ENCODE peak calls at places on chromosomes 1 and 21, in five cellular contexts. P is esophagus squamous epithelium; V is DND-41; G is CD8-positive, alpha-beta memory T cell; T is PC-9. L is an unnamed sample. For H3K4me1, the result is how much of the 10 kb centered on the place peaks cover.

GRCh38 chr1:170134126-170134525 is 11.6 kb upstream of the NTMT2 start:
- DNase-seq in P (no peak), V (no peak), G (no peak), T (no peak), L (no peak)

GRCh38 chr1:242800521-242800920 is 276.0 kb upstream of the PLD5 start:
- DNase-seq in P (no peak), V (no peak), G (no peak), T (no peak), L (no peak)

GRCh38 chr1:232223309-232223708 is 406.6 kb downstream of the SIPA1L2 start:
- DNase-seq in P (no peak), V (no peak), G (no peak), T (no peak), L (no peak)

GRCh38 chr1:65065535-65066378 is 82.2 kb upstream of the AK4 start:
- DNase-seq in P (no peak), V (no peak), G (no peak), T (no peak), L (no peak)

GRCh38 chr1:975896-976683 is 5.8 kb downstream of the PERM1 start:
- DNase-seq in P (no peak), V (peak), G (peak), T (peak), L (no peak)

GRCh38 chr21:29265690-29266479 is 32.8 kb upstream of the BACH1 start:
- DNase-seq in P (no peak), V (no peak), G (no peak), T (no peak), L (no peak)

GRCh38 chr1:37752583-37753471 is 12.1 kb downstream of the EPHA10 start:
- DNase-seq in P (no peak), V (no peak), G (no peak), T (peak), L (no peak)

GRCh38 chr1:29461115-29461739 is 224.9 kb downstream of the PTPRU start:
- DNase-seq in P (no peak), V (no peak), G (no peak), T (no peak), L (no peak)

GRCh38 chr1:158043232-158043631 is 49.8 kb downstream of the KIRREL1 start:
- DNase-seq in P (no peak), V (no peak), G (no peak), T (no peak), L (no peak)

GRCh38 chr1:97123717-97124446 is 402.3 kb downstream of the PTBP2 start:
- DNase-seq in P (no peak), V (no peak), G (no peak), T (no peak), L (no peak)

GRCh38 chr1:233972951-233973635 is 68.6 kb downstream of the SLC35F3 start:
- DNase-seq in P (no peak), V (no peak), G (no peak), T (peak), L (no peak)

DNA sequence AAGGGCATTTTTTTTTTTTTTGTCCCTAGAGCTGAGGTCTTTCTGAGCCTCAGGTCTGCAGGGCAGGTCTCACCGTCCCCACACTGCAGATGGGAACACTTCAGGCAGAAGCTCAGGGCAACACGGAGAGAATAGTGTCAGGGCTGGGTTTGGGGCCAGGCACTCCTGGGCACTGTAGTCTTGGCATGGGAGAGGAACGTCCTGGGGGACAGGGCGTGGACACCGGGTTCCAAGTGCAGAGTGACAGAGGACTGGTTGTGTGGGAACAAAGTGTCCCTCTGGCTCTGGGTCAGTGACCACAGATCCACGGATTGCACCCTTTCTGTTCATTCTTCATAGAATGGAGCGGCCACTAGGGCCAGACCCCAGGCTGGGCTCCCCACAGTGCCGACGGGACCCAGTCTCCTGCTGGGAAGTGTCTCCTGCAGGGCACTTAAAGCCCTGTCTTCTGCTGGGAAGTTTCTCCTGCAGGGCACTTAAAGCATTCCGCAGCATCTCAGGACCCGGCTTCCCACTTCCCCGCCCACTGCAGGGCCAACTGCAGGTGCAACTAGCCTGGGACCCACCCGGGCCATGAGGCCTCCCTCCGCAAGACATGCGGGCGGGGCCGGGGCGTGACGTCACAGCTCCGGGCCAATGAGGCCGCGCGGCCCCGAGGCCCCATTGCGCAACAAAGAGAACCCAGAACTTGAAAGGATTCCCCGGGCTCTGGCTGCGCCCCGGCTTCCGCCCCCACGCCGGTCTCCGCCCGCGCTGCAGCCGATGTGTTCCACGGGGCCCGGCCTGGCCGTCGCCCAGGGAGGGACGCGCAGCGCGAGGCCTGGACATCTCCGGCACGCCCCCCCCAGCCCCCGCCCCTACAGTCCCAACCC is 1.2 kb downstream of the GPR153 start:
- DNase-seq in P (no peak), V (peak), G (peak), T (peak), L (peak)
- H3K4me1 ChIP-seq in P (under half), V (under half), G (under half), T (under half), L (under half)

GRCh38 chr1:3103977-3104677 is 35.1 kb downstream of the PRDM16 start:
- DNase-seq in P (no peak), V (no peak), G (no peak), T (no peak), L (no peak)
- H3K27ac ChIP-seq in P (no peak), V (no peak), G (no peak), T (no peak), L (no peak)

GRCh38 chr1:160659566-160659965 is 12.7 kb upstream of the SLAMF1 start:
- DNase-seq in P (no peak), V (no peak), G (no peak), T (no peak), L (no peak)
- H3K4me1 ChIP-seq in P (under half), V (under half), G (under half), T (under half), L (under half)

GRCh38 chr1:13825033-13825432 is 125.0 kb downstream of the PRDM2 start:
- DNase-seq in P (no peak), V (no peak), G (no peak), T (no peak), L (no peak)
- H3K27ac ChIP-seq in P (no peak), V (no peak), G (no peak), T (no peak), L (no peak)

GRCh38 chr21:34524671-34525601 is 12.9 kb upstream of the KCNE1 start:
- DNase-seq in P (no peak), V (no peak), G (no peak), T (no peak), L (no peak)
- H3K4me1 ChIP-seq in P (under half), V (under half), G (under half), T (under half), L (half or more)

DNA sequence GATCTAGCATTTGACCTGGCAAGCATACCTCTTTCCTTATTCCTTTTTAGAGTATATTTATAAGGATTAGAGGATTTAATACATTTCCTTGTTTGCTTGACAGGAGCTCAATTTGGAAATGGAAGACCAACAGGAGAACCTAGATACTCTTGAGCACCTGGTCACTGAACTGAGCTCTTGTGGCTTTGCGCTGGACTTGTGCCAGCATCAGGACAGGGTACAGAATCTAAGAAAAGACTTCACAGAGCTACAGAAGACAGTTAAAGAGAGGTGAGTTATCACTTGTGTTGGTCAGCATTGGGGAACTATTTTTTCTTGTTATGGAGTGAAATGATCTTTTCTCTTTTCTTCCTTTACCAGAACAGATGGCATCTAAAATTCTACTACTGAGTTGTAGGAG is 123.4 kb upstream of the BMP8A start:
- DNase-seq in P (no peak), V (no peak), G (no peak), T (no peak), L (no peak)
- H3K27ac ChIP-seq in P (no peak), V (no peak), G (no peak), T (no peak), L (peak)

GRCh38 chr1:246591958-246592357 is 25.7 kb downstream of the CNST start:
- DNase-seq in P (no peak), V (no peak), G (no peak), T (no peak), L (no peak)
- H3K4me1 ChIP-seq in P (under half), V (under half), G (under half), T (under half), L (under half)

DNA sequence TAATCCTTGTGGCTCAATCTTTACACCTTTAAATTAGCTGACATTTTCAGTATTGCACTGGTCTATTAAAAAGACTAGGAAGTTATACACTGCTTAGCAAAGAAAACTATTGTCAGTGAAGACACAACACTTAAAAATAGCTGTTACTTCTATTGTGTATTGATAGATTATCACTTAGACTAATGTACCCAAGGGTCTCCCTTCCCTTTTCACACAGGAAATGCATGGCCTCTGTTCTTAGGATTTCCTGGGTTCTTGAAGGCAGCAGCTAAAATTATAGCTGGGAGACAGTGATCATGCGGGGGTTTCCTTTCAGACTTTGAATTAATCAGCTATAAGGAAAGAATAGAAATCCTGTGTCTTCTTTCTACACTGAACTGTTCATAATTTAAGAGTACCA is 12.8 kb downstream of the DIP2A start:
- DNase-seq in P (no peak), V (no peak), G (no peak), T (no peak), L (no peak)
- H3K27ac ChIP-seq in P (no peak), V (no peak), G (no peak), T (no peak), L (no peak)

GRCh38 chr1:100383743-100384405 is 31.6 kb downstream of the CDC14A start:
- DNase-seq in P (no peak), V (no peak), G (no peak), T (no peak), L (no peak)
- H3K4me1 ChIP-seq in P (under half), V (under half), G (half or more), T (under half), L (under half)

L was measured in thoracic aorta.